ENCODE peak calls at places on chromosomes 12 and 14, in nine cellular contexts. I, L, B, D, Y, T, Q, A and P are unnamed samples.

GRCh38 chr14:99686557-99687283 is 2.6 kb downstream of the CYP46A1 start:
- DNase-seq in B (no peak), D (no peak), Y (no peak), L (no peak), I (no peak), T (peak), Q (peak), A (no peak), P (no peak)

GRCh38 chr12:107581616-107582015 is 104.0 kb upstream of the PWP1 start:
- DNase-seq in T (no peak), D (no peak), Q (no peak), I (no peak), Y (no peak), L (no peak), A (peak), B (no peak), P (no peak)

GRCh38 chr12:1595690-1596347 is 1.4 kb upstream of the FBXL14 start:
- DNase-seq in T (no peak), Q (no peak), A (peak), B (no peak), D (no peak), L (no peak), I (peak), Y (no peak), P (no peak)

GRCh38 chr14:74846168-74846567 is 29.8 kb downstream of the PROX2 start:
- DNase-seq in Y (no peak), T (no peak), I (no peak), Q (no peak), L (peak), D (no peak), A (peak), B (no peak), P (no peak)

GRCh38 chr14:100610511-100611217 is 23.4 kb upstream of the BEGAIN start:
- DNase-seq in L (no peak), I (no peak), A (peak), T (no peak), B (peak), Y (no peak), D (no peak), Q (no peak), P (no peak)

GRCh38 chr12:14065094-14065493 is 83.7 kb upstream of the GRIN2B start:
- DNase-seq in L (no peak), A (no peak), Y (no peak), Q (no peak), T (no peak), I (no peak), D (no peak), B (no peak), P (no peak)

GRCh38 chr12:50482566-50482965 is 22.2 kb upstream of the DIP2B start:
- DNase-seq in Y (no peak), T (no peak), B (no peak), D (no peak), Q (no peak), L (no peak), I (peak), A (peak), P (no peak)

GRCh38 chr14:63952933-63953437 is 100.2 kb downstream of the SYNE2 start:
- DNase-seq in I (no peak), B (no peak), A (peak), T (no peak), Y (no peak), L (peak), D (no peak), Q (no peak), P (no peak)

GRCh38 chr14:58299665-58300202 is 1.4 kb downstream of the ARID4A start:
- DNase-seq in Y (no peak), Q (no peak), A (no peak), I (no peak), D (no peak), B (no peak), T (no peak), L (peak), P (no peak)

GRCh38 chr12:10395390-10395998 is 5.7 kb upstream of the KLRK1 start:
- DNase-seq in L (peak), D (no peak), Y (peak), A (peak), T (no peak), I (peak), Q (no peak), B (no peak), P (no peak)

GRCh38 chr12:105864916-105865315 is 273.8 kb downstream of the NUAK1 start:
- DNase-seq in L (no peak), Q (no peak), I (no peak), B (no peak), A (peak), D (no peak), Y (no peak), T (no peak), P (no peak)

GRCh38 chr12:76244298-76244697 is 103.9 kb downstream of the BBS10 start:
- DNase-seq in I (no peak), A (no peak), B (no peak), Y (no peak), D (no peak), L (no peak), T (no peak), Q (no peak), P (no peak)

GRCh38 chr14:22811752-22812151 is 3.5 kb downstream of the SLC7A7 start:
- DNase-seq in A (peak), T (no peak), B (no peak), Q (no peak), D (no peak), L (peak), Y (no peak), I (no peak), P (no peak)

GRCh38 chr14:31261859-31262739 is 54.5 kb upstream of the HECTD1 start:
- DNase-seq in B (no peak), T (no peak), Y (no peak), Q (peak), D (no peak), A (peak), L (peak), I (no peak), P (no peak)

GRCh38 chr14:50714452-50715073 is 46.5 kb upstream of the SAV1 start:
- DNase-seq in B (no peak), Q (no peak), Y (no peak), I (peak), A (peak), D (no peak), T (no peak), L (peak), P (no peak)

GRCh38 chr12:51590347-51591019 is 550 bp upstream of the SCN8A start:
- DNase-seq in A (peak), I (peak), B (peak), Y (peak), L (peak), Q (peak), T (no peak), D (peak), P (peak)

GRCh38 chr14:71704210-71704609 is 228.0 kb upstream of the RGS6 start:
- DNase-seq in Q (no peak), B (no peak), I (no peak), L (no peak), T (no peak), A (no peak), D (no peak), Y (no peak), P (no peak)

GRCh38 chr12:95653761-95654546 is 102.7 kb upstream of the USP44 start:
- DNase-seq in B (no peak), Y (no peak), L (peak), I (peak), Q (no peak), T (no peak), A (peak), D (no peak), P (no peak)

GRCh38 chr12:113598815-113599406 is 127.2 kb upstream of the LHX5 start:
- DNase-seq in D (no peak), Y (no peak), Q (no peak), A (no peak), T (no peak), L (no peak), B (no peak), I (no peak), P (no peak)

GRCh38 chr12:113589437-113589836 is 117.8 kb upstream of the LHX5 start:
- DNase-seq in Y (no peak), B (no peak), I (no peak), Q (no peak), A (no peak), L (no peak), D (no peak), T (no peak), P (no peak)

GRCh38 chr12:113591480-113591971 is 119.9 kb upstream of the LHX5 start:
- DNase-seq in I (no peak), D (no peak), Q (no peak), A (no peak), B (no peak), T (no peak), Y (no peak), L (no peak), P (no peak)

DNA sequence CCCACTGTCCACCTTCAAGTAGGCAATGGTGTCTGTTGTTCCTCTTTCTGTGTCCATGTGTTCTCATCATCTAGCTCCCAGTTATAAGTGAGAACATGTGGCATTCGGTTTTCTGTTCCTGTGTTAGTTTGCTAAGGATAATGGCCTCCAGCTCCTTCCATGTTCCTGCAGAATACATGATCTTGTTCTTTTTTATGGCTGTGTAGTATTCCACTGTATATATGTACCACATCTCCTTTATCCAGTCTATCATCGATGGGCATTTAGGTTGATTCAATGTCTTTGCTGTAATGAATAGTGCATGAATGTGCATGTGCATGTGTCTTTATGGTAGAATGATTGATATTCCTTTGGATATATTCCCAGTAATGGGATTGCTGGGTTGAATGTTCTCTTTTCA is 123.3 kb upstream of the LHX5 start:
- DNase-seq in I (no peak), B (no peak), Q (no peak), L (no peak), Y (no peak), A (no peak), T (no peak), D (no peak), P (no peak)
- H3K27ac ChIP-seq in I (no peak), B (no peak), Q (no peak), L (no peak), Y (no peak), A (no peak), T (no peak), D (no peak), P (no peak)

DNA sequence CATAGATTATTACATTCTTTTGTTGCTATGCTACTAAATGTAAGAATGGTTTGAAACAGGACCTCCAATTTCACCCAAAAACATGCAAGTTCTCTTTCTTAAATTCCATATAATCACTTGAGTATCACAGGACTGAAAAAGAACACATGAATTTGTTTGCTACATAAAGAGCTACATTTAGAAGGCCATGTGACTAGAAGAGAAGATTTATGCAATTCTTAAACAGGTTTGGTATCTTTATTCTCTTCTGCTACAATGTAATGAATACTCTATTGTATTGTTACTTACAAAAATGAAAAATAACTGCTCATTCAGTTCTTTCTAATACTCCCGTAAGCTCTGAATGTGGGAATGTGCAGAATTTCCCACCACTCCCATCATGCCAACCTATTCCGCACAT is 9.3 kb downstream of the EPS8 start:
- DNase-seq in I (no peak), A (peak), B (no peak), Y (no peak), T (no peak), Q (no peak), L (no peak), D (no peak), P (no peak)
- H3K27ac ChIP-seq in I (peak), A (no peak), B (no peak), Y (no peak), T (no peak), Q (no peak), L (no peak), D (peak), P (no peak)

GRCh38 chr14:20632448-20632830 is 9.1 kb downstream of the OR6S1 start:
- DNase-seq in Y (no peak), L (no peak), D (no peak), I (no peak), A (no peak), Q (no peak), B (no peak), T (no peak), P (no peak)

GRCh38 chr14:20628063-20628854 is 13.2 kb downstream of the OR6S1 start:
- DNase-seq in Q (no peak), Y (no peak), D (no peak), B (no peak), T (no peak), I (no peak), L (no peak), A (no peak), P (no peak)

GRCh38 chr14:20631821-20632389 is 9.6 kb downstream of the OR6S1 start:
- DNase-seq in Y (no peak), T (no peak), D (peak), I (peak), B (peak), Q (peak), L (peak), A (peak), P (no peak)

GRCh38 chr14:20631023-20631820 is 10.3 kb downstream of the OR6S1 start:
- DNase-seq in A (peak), Q (peak), I (peak), B (no peak), D (no peak), L (peak), Y (peak), T (no peak), P (peak)

DNA sequence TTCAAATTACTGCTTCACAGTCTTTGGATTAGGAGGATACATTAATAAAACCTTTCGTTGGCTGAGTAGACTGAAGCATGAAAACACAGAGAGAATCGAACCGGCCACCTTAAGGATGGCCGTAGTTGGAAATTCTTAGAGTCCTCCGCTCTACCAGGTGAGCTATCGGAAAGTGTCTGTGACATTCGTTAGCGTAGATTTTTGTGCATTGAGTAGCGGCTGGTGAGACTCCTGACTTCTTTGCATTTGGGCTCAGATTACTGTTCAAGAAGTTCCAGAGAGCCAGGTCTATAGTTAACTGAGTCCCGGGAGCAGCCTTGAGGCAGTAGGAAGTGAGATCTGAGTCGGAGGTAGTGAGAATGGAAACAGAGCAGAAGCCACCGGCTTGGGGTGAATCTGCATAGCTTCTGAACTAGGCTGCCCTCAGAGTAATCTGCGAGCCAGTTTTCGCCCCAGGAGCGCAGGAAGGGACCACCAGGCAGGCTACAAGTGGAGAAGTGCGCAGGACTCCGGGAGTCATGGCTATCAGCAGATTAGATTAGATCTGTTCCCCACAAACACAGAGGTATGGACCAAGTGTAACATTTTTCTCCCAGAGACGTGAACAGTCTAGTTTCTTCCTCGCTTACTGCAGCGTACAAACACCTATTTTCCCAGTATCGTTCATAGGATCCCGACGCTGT is 11.0 kb downstream of the OR6S1 start:
- DNase-seq in Y (peak), A (peak), I (peak), L (peak), T (no peak), Q (no peak), B (no peak), D (no peak), P (no peak)
- H3K27ac ChIP-seq in Y (no peak), A (no peak), I (no peak), L (no peak), T (peak), Q (peak), B (no peak), D (no peak), P (no peak)

GRCh38 chr12:26126340-26127284 is 1.8 kb upstream of the BHLHE41 start:
- DNase-seq in D (peak), A (peak), Q (peak), L (peak), I (peak), B (peak), Y (no peak), T (no peak), P (peak)
- H3K27ac ChIP-seq in D (peak), A (peak), Q (peak), L (no peak), I (peak), B (no peak), Y (no peak), T (peak), P (peak)

GRCh38 chr12:67431436-67432049 is 162.4 kb downstream of the CAND1 start:
- DNase-seq in B (no peak), L (peak), D (no peak), T (no peak), A (peak), Y (no peak), Q (no peak), I (no peak), P (no peak)
- H3K27ac ChIP-seq in B (no peak), L (no peak), D (no peak), T (peak), A (no peak), Y (no peak), Q (peak), I (no peak), P (no peak)